ENCODE peak calls at places on chromosomes 6 and 20, in six cellular contexts. U is K562, H is stomach, I is ovary, L is transverse colon, P is sigmoid colon. G is an unnamed sample. For H3K4me1, the result is how much of the 10 kb centered on the place peaks cover.

GRCh38 chr20:58993332-58994248 is 12.5 kb downstream of the NELFCD start:
- DNase-seq in U (no peak), H (no peak), I (no peak), L (no peak), P (peak), G (no peak)

GRCh38 chr20:11687546-11688292 is 230.0 kb upstream of the BTBD3 start:
- DNase-seq in U (no peak), H (no peak), I (no peak), L (no peak), P (no peak), G (no peak)

GRCh38 chr20:58432190-58432954 is 43.3 kb downstream of the VAPB start:
- DNase-seq in U (no peak), H (no peak), I (no peak), L (no peak), P (peak), G (no peak)

GRCh38 chr6:134517145-134517658 is 199.3 kb upstream of the SGK1 start:
- DNase-seq in U (peak), H (peak), I (peak), L (no peak), P (peak), G (peak)

GRCh38 chr6:105388392-105388791 is 14.5 kb downstream of the PREP start:
- DNase-seq in U (no peak), H (no peak), I (no peak), L (no peak), P (no peak), G (no peak)

GRCh38 chr6:95364016-95364604 is 213.2 kb upstream of the MANEA start:
- DNase-seq in U (peak), H (no peak), I (no peak), L (no peak), P (no peak), G (no peak)

GRCh38 chr6:40856271-40856670 is 182.8 kb downstream of the UNC5CL start:
- DNase-seq in U (no peak), H (no peak), I (no peak), L (no peak), P (no peak), G (no peak)

GRCh38 chr20:8073024-8073832 is 53.7 kb upstream of the TMX4 start:
- DNase-seq in U (peak), H (no peak), I (no peak), L (no peak), P (no peak), G (no peak)

GRCh38 chr20:1171461-1172093 is 13.2 kb downstream of the TMEM74B start:
- DNase-seq in U (peak), H (no peak), I (peak), L (no peak), P (no peak), G (no peak)

GRCh38 chr6:168671028-168671862 is 230.3 kb downstream of the SMOC2 start:
- DNase-seq in U (no peak), H (no peak), I (no peak), L (no peak), P (no peak), G (peak)

GRCh38 chr6:13278991-13279390 is 49.3 kb downstream of the TBC1D7 start:
- DNase-seq in U (no peak), H (no peak), I (no peak), L (no peak), P (no peak), G (no peak)

GRCh38 chr6:39493174-39493573 is 170.7 kb upstream of the KCNK16 start:
- DNase-seq in U (no peak), H (no peak), I (no peak), L (no peak), P (no peak), G (no peak)

GRCh38 chr20:41467690-41468089 is 101.1 kb upstream of the EMILIN3 start:
- DNase-seq in U (no peak), H (no peak), I (no peak), L (no peak), P (no peak), G (no peak)

GRCh38 chr6:90068835-90069478 is 174.7 kb downstream of the GJA10 start:
- DNase-seq in U (peak), H (no peak), I (no peak), L (no peak), P (no peak), G (no peak)

GRCh38 chr6:147643341-147644200 is 135.1 kb downstream of the SAMD5 start:
- DNase-seq in U (no peak), H (no peak), I (no peak), L (no peak), P (no peak), G (no peak)

GRCh38 chr20:38950254-38950653 is 11.9 kb upstream of the DHX35 start:
- DNase-seq in U (no peak), H (no peak), I (no peak), L (no peak), P (no peak), G (no peak)

GRCh38 chr6:117204903-117205302 is 60.5 kb upstream of the VGLL2 start:
- DNase-seq in U (no peak), H (no peak), I (no peak), L (no peak), P (no peak), G (no peak)

GRCh38 chr6:103404799-103405198 is 1454.9 kb downstream of the HACE1 start:
- DNase-seq in U (no peak), H (no peak), I (no peak), L (no peak), P (no peak), G (no peak)

GRCh38 chr6:108473197-108473596 is 87.5 kb upstream of the FOXO3 start:
- DNase-seq in U (no peak), H (no peak), I (no peak), L (no peak), P (no peak), G (no peak)
- TF ChIP-seq EP300 in U (no peak), H (no peak), I (no peak), L (no peak), P (no peak), G (no peak)

GRCh38 chr20:45340236-45340847 is 7.9 kb downstream of the SDC4 start:
- DNase-seq in U (no peak), H (peak), I (no peak), L (no peak), P (no peak), G (no peak)
- H3K4me1 ChIP-seq in U (half or more), H (half or more), I (under half), L (half or more), P (under half), G (half or more)

GRCh38 chr6:42564496-42564890 is 664 bp downstream of the UBR2 start:
- DNase-seq in U (no peak), H (peak), I (no peak), L (no peak), P (no peak), G (no peak)

GRCh38 chr6:42566614-42567208 is 2.9 kb downstream of the UBR2 start:
- DNase-seq in U (no peak), H (no peak), I (no peak), L (no peak), P (no peak), G (no peak)

GRCh38 chr6:42561986-42562385 is 1.8 kb upstream of the UBR2 start:
- DNase-seq in U (no peak), H (no peak), I (no peak), L (no peak), P (no peak), G (no peak)

GRCh38 chr6:42562788-42563187 is 1.0 kb upstream of the UBR2 start:
- DNase-seq in U (no peak), H (no peak), I (no peak), L (no peak), P (no peak), G (no peak)

DNA sequence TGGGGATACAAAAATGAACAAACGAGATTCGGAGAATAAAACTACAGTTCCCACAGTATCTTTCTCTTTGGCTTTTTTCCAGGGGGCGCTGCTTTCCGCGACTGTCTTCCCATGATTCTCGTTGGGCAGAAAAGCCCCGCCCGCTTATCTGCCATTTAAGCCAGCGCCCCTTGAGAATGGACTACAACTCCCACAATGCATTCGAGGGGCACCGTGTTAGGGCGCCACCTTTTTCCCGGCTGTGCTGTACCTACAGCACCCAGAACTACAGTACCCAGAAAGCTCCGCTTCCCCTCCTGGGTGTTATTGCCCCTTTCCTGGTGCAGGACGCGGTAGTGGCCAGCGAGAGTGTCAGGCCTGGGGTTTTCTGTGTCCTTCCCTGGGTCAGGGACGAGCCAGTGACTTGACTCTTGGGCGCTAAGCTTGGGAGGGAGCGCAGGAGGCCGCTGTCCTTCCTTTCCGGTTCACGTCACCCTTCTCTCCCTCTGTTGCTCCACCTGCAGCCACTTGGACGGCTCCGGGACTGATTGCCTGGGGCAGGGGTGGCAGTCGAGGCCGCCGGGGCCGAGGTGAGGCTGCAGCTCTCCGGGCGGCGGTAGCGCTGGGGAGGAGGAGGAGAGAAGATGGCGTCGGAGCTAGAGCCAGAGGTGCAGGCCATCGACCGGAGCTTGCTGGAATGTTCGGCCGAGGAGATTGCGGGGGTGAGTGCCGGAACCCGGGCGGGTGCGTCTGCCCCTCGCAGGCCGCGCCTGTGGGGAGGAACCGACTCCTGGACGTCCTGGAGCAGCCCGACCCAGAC is at the start of gene UBR2:
- DNase-seq in U (peak), H (peak), I (peak), L (peak), P (peak), G (peak)
- TF ChIP-seq EP300 in U (peak), H (no peak), I (no peak), L (no peak), P (no peak), G (peak)

DNA sequence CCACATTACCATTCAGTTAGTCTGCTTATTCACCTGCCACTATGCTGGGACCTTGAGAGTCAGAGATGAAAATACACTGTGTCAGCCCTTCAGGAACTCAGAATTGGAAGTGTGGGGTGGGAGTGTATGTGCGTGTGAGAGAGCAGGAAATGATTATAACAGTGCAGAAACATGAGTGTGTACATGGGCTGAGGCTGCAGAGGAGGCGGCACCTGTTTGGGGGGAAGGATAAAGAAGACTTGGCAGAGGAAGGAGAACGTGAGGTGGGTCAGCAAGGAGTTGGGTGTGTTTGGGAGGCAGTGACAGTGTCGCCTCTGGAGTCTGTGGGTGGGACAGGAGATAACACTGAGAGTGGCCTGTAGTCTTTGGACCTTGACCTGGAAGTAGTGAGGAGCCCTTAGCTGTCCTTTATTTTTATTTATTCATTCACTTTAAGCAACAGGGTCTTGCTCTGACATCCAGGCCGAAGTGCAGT is 3.1 kb downstream of the CHMP4B start:
- DNase-seq in U (peak), H (no peak), I (no peak), L (peak), P (no peak), G (no peak)
- H3K4me1 ChIP-seq in U (under half), H (half or more), I (under half), L (half or more), P (under half), G (under half)

GRCh38 chr6:4021133-4021861 is 57.6 kb downstream of the FAM217A start:
- DNase-seq in U (peak), H (peak), I (peak), L (peak), P (peak), G (peak)
- TF ChIP-seq EP300 in U (peak), H (no peak), I (no peak), L (no peak), P (no peak), G (no peak)

GRCh38 chr6:21100959-21101358 is 492.6 kb upstream of the SOX4 start:
- DNase-seq in U (no peak), H (no peak), I (no peak), L (no peak), P (no peak), G (no peak)
- H3K4me1 ChIP-seq in U (under half), H (under half), I (under half), L (under half), P (under half), G (under half)

DNA sequence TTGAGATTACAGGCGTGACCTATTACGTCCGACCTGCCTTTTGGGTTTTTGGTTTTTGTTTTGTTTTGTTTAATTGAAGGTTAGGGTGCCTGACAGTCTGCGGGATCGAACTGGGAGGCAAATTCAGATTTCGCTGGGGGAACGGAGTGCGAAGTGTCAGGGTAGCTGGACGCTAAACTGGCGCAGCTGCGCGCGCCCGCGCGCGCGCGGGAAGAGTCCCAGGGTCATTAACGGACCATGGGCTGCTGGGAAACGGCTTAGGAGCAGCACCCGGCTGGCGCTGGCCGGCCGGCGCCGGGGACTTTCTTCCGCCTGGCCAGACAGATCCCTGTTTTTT is 6.8 kb downstream of the HSPA1B start:
- DNase-seq in U (peak), H (peak), I (peak), L (peak), P (peak), G (peak)
- TF ChIP-seq EP300 in U (peak), H (no peak), I (no peak), L (peak), P (no peak), G (no peak)

GRCh38 chr20:62246872-62247652 is 8.7 kb downstream of the OSBPL2 start:
- DNase-seq in U (no peak), H (peak), I (no peak), L (no peak), P (no peak), G (no peak)
- H3K4me1 ChIP-seq in U (under half), H (under half), I (under half), L (under half), P (under half), G (under half)

DNA sequence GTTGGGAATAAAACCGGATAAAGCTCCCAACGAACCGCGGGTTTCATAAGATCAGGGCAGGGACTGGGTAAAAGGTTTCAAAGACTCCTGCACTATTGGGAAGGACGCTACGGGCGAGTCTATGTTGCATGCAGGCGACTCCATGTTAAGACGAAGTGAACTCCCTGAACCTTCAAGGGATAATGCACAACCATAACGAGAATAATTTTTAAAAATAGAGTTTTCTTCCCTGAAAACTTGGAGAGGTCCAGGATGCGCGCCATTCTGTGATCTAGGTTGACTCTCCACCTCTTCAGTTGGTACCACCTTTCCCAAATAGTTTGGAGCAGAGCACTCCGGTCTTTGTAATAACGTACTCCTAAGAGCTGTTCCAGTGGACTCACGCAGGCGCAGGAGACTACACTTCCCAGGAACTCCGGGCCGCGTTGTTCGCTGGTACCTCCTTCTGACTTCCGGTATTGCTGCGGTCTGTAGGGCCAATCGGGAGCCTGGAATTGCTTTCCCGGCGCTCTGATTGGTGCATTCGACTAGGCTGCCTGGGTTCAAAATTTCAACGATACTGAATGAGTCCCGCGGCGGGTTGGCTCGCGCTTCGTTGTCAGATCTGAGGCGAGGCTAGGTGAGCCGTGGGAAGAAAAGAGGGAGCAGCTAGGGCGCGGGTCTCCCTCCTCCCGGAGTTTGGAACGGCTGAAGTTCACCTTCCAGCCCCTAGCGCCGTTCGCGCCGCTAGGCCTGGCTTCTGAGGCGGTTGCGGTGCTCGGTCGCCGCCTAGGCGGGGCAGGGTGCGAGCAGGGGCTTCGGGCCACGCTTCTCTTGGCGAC is at the start of gene TPX2:
- DNase-seq in U (peak), H (peak), I (peak), L (peak), P (peak), G (peak)
- TF ChIP-seq EP300 in U (no peak), H (no peak), I (no peak), L (no peak), P (no peak), G (no peak)

GRCh38 chr20:36479938-36480337 is 61.4 kb upstream of the MYL9 start:
- DNase-seq in U (no peak), H (no peak), I (no peak), L (no peak), P (no peak), G (no peak)
- H3K4me1 ChIP-seq in U (under half), H (under half), I (under half), L (under half), P (under half), G (half or more)

G was measured in upper lobe of left lung.